ENCODE peak calls at places on chromosomes 4 and X, in seven cellular contexts. V is dermis microvascular lymphatic vessel endothelial cell, P is AG08395, R is H54, T is HTR-8/SVneo, Z is IMR-90, U is thyroid gland. D is an unnamed sample.

GRCh38 chr4:7224001-7224400 is 31.7 kb downstream of the SORCS2 start:
- DNase-seq in V (no peak), P (no peak), R (no peak), T (no peak), Z (no peak), U (no peak), D (no peak)

GRCh38 chr4:138348055-138348454 is 105.9 kb upstream of the SLC7A11 start:
- DNase-seq in V (no peak), P (no peak), R (no peak), T (no peak), Z (peak), U (no peak), D (no peak)

GRCh38 chr4:37976991-37977470 is 16.8 kb downstream of the PTTG2 start:
- DNase-seq in V (peak), P (peak), R (peak), T (peak), Z (peak), U (peak), D (peak)

GRCh38 chr4:65893957-65894755 is 223.9 kb upstream of the EPHA5 start:
- DNase-seq in V (no peak), P (no peak), R (no peak), T (no peak), Z (no peak), U (no peak), D (peak)

GRCh38 chr4:155667538-155668511 is 1.2 kb downstream of the GUCY1A1 start:
- DNase-seq in V (peak), P (peak), R (peak), T (peak), Z (peak), U (peak), D (peak)

GRCh38 chr4:148261861-148262260 is 180.4 kb downstream of the NR3C2 start:
- DNase-seq in V (no peak), P (no peak), R (no peak), T (peak), Z (peak), U (no peak), D (peak)

GRCh38 chr4:147707892-147708672 is 23.8 kb upstream of the ARHGAP10 start:
- DNase-seq in V (peak), P (peak), R (no peak), T (peak), Z (peak), U (peak), D (no peak)

GRCh38 chr4:126992910-126993309 is 639.8 kb upstream of the INTU start:
- DNase-seq in V (no peak), P (no peak), R (no peak), T (no peak), Z (no peak), U (no peak), D (no peak)

GRCh38 chrX:40247848-40248622 is 150.3 kb upstream of the BCOR start:
- DNase-seq in V (no peak), P (no peak), R (no peak), T (no peak), Z (no peak), U (no peak), D (no peak)

GRCh38 chrX:19751068-19751467 is 136.3 kb downstream of the SH3KBP1 start:
- DNase-seq in V (no peak), P (no peak), R (no peak), T (no peak), Z (no peak), U (no peak), D (no peak)

GRCh38 chr4:37157403-37158167 is 87.0 kb upstream of the NWD2 start:
- DNase-seq in V (no peak), P (no peak), R (no peak), T (no peak), Z (no peak), U (no peak), D (no peak)

GRCh38 chr4:110247591-110247990 is 49.2 kb upstream of the ELOVL6 start:
- DNase-seq in V (no peak), P (no peak), R (no peak), T (no peak), Z (no peak), U (no peak), D (no peak)

GRCh38 chrX:937391-937790 is 275.1 kb downstream of the CRLF2 start:
- DNase-seq in V (no peak), P (no peak), R (no peak), T (no peak), Z (no peak), U (no peak), D (no peak)

GRCh38 chr4:143538979-143539669 is 25.6 kb downstream of the SMARCA5 start:
- DNase-seq in V (no peak), P (no peak), R (no peak), T (no peak), Z (no peak), U (no peak), D (no peak)

GRCh38 chr4:26032572-26033320 is 118.7 kb downstream of the SMIM20 start:
- DNase-seq in V (no peak), P (peak), R (no peak), T (no peak), Z (peak), U (peak), D (peak)

GRCh38 chrX:79259073-79259689 is 108.0 kb downstream of the ITM2A start:
- DNase-seq in V (no peak), P (no peak), R (no peak), T (no peak), Z (no peak), U (no peak), D (no peak)

GRCh38 chrX:47093248-47093647 is 15.0 kb downstream of the RGN start:
- DNase-seq in V (peak), P (peak), R (no peak), T (peak), Z (peak), U (no peak), D (peak)

GRCh38 chr4:3062466-3062865 is 11.9 kb downstream of the HTT-AS start:
- DNase-seq in V (no peak), P (peak), R (no peak), T (no peak), Z (peak), U (no peak), D (peak)

GRCh38 chr4:173998471-173999144 is 284.9 kb downstream of the FBXO8 start:
- DNase-seq in V (no peak), P (no peak), R (no peak), T (no peak), Z (no peak), U (no peak), D (no peak)

GRCh38 chr4:172850838-172851237 is 317.8 kb upstream of the GALNT7 start:
- DNase-seq in V (no peak), P (peak), R (no peak), T (peak), Z (peak), U (no peak), D (peak)

GRCh38 chrX:17377047-17377692 is 2.2 kb downstream of the NHS start:
- DNase-seq in V (no peak), P (peak), R (peak), T (no peak), Z (peak), U (peak), D (peak)

GRCh38 chrX:151384807-151385206 is 12.2 kb upstream of the VMA21 start:
- DNase-seq in V (no peak), P (no peak), R (no peak), T (no peak), Z (no peak), U (peak), D (no peak)